ENCODE peak calls at places on chromosomes 2 and 18, in seven cellular contexts. One of them, this sample, is unnamed.

GRCh38 chr2:103738108-103738507 is 976.3 kb downstream of the TMEM182 start:
- DNase-seq in spleen: no peak
- DNase-seq in Calu3: no peak
- DNase-seq in kidney epithelial cell: no peak
- DNase-seq in upper lobe of right lung: no peak
- DNase-seq in GM12865: no peak
- DNase-seq in AG10803: no peak
- DNase-seq in this sample: no peak

GRCh38 chr2:73258913-73259215 is 24.8 kb downstream of the CCT7 start:
- DNase-seq in spleen: no peak
- DNase-seq in Calu3: no peak
- DNase-seq in kidney epithelial cell: no peak
- DNase-seq in upper lobe of right lung: peak; percentile 43
- DNase-seq in GM12865: no peak
- DNase-seq in AG10803: no peak
- DNase-seq in this sample: no peak

GRCh38 chr2:36354816-36355156 is 792 bp upstream of the CRIM1 start:
- DNase-seq in spleen: no peak
- DNase-seq in Calu3: no peak
- DNase-seq in kidney epithelial cell: no peak
- DNase-seq in upper lobe of right lung: no peak
- DNase-seq in GM12865: no peak
- DNase-seq in AG10803: no peak
- DNase-seq in this sample: no peak

GRCh38 chr18:62751341-62751821 is 36.0 kb downstream of the PHLPP1 start:
- DNase-seq in spleen: no peak
- DNase-seq in Calu3: no peak
- DNase-seq in kidney epithelial cell: no peak
- DNase-seq in upper lobe of right lung: no peak
- DNase-seq in GM12865: peak; percentile 21
- DNase-seq in AG10803: peak; percentile 6
- DNase-seq in this sample: no peak

GRCh38 chr2:230018153-230018552 is 50.6 kb downstream of the SLC16A14 start:
- DNase-seq in spleen: no peak
- DNase-seq in Calu3: no peak
- DNase-seq in kidney epithelial cell: no peak
- DNase-seq in upper lobe of right lung: no peak
- DNase-seq in GM12865: no peak
- DNase-seq in AG10803: peak; percentile 40
- DNase-seq in this sample: no peak

GRCh38 chr2:231605607-231606091 is 13.0 kb downstream of the TEX44 start:
- DNase-seq in spleen: peak; percentile 76
- DNase-seq in Calu3: no peak
- DNase-seq in kidney epithelial cell: no peak
- DNase-seq in upper lobe of right lung: no peak
- DNase-seq in GM12865: no peak
- DNase-seq in AG10803: no peak
- DNase-seq in this sample: no peak

GRCh38 chr2:128169933-128170709 is 79.1 kb downstream of the UGGT1 start:
- DNase-seq in spleen: no peak
- DNase-seq in Calu3: no peak
- DNase-seq in kidney epithelial cell: no peak
- DNase-seq in upper lobe of right lung: no peak
- DNase-seq in GM12865: no peak
- DNase-seq in AG10803: no peak
- DNase-seq in this sample: no peak

GRCh38 chr2:222302178-222303018 is 3.6 kb upstream of the PAX3 start:
- DNase-seq in spleen: peak; percentile 59
- DNase-seq in Calu3: no peak
- DNase-seq in kidney epithelial cell: no peak
- DNase-seq in upper lobe of right lung: no peak
- DNase-seq in GM12865: no peak
- DNase-seq in AG10803: no peak
- DNase-seq in this sample: no peak

GRCh38 chr18:23943104-23943503 is 71.5 kb upstream of the TTC39C start:
- DNase-seq in spleen: no peak
- DNase-seq in Calu3: no peak
- DNase-seq in kidney epithelial cell: no peak
- DNase-seq in upper lobe of right lung: no peak
- DNase-seq in GM12865: peak; percentile 93
- DNase-seq in AG10803: no peak
- DNase-seq in this sample: no peak

GRCh38 chr2:138615257-138615656 is 113.7 kb downstream of the SPOPL start:
- DNase-seq in spleen: no peak
- DNase-seq in Calu3: peak; percentile 13
- DNase-seq in kidney epithelial cell: peak; percentile 96
- DNase-seq in upper lobe of right lung: no peak
- DNase-seq in GM12865: peak; percentile 43
- DNase-seq in AG10803: peak; percentile 2
- DNase-seq in this sample: no peak

DNA sequence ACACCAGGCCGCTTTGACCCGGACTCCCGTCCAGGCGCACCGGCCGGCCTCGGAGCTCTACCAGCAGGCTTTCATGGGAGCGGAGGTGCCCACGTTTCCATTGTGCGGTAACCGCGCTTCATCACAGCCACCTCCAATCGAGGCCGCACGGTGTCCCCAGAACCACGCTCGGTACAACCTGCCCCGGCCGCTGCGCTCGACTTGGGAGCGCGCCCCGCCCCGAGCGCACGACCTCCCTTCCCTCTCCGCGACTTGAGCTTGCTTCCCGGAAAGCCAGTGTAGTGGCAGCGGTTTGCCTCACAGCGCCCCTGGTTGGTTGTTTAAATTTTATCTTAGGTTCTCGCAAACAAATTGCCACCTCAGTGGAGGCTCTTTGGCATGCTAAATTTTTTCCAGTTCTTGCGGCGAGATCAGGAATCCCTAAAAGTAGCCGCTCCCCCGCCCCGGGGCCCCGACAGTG is 329 bp upstream of the CYP1B1 start:
- DNase-seq in spleen: peak; percentile 88
- DNase-seq in Calu3: peak; percentile 83
- DNase-seq in kidney epithelial cell: no peak
- DNase-seq in upper lobe of right lung: peak; percentile 92
- DNase-seq in GM12865: peak; percentile 88
- DNase-seq in AG10803: peak; percentile 91
- DNase-seq in this sample: no peak
- TF ChIP-seq CTCF in spleen: no peak
- TF ChIP-seq CTCF in Calu3: no peak
- TF ChIP-seq CTCF in kidney epithelial cell: no peak
- TF ChIP-seq CTCF in upper lobe of right lung: no peak
- TF ChIP-seq CTCF in GM12865: peak; percentile 31
- TF ChIP-seq CTCF in AG10803: peak; percentile 46
- TF ChIP-seq CTCF in this sample: no peak

GRCh38 chr2:47779416-47779790 is 3.5 kb upstream of the MSH6 start:
- DNase-seq in spleen: no peak
- DNase-seq in Calu3: no peak
- DNase-seq in kidney epithelial cell: no peak
- DNase-seq in upper lobe of right lung: no peak
- DNase-seq in GM12865: no peak
- DNase-seq in AG10803: no peak
- DNase-seq in this sample: no peak

GRCh38 chr2:47782557-47783490 is at the start of gene MSH6:
- DNase-seq in spleen: peak; percentile 97
- DNase-seq in Calu3: peak; percentile 91
- DNase-seq in kidney epithelial cell: peak; percentile 47
- DNase-seq in upper lobe of right lung: peak; percentile 94
- DNase-seq in GM12865: peak; percentile 93
- DNase-seq in AG10803: peak; percentile 83
- DNase-seq in this sample: peak; percentile 54

GRCh38 chr2:47785986-47786385 is 3.0 kb downstream of the MSH6 start:
- DNase-seq in spleen: no peak
- DNase-seq in Calu3: no peak
- DNase-seq in kidney epithelial cell: no peak
- DNase-seq in upper lobe of right lung: no peak
- DNase-seq in GM12865: no peak
- DNase-seq in AG10803: no peak
- DNase-seq in this sample: no peak

GRCh38 chr2:47784349-47784851 is 1.5 kb downstream of the MSH6 start:
- DNase-seq in spleen: no peak
- DNase-seq in Calu3: no peak
- DNase-seq in kidney epithelial cell: no peak
- DNase-seq in upper lobe of right lung: no peak
- DNase-seq in GM12865: no peak
- DNase-seq in AG10803: peak; percentile 24
- DNase-seq in this sample: no peak

GRCh38 chr2:47783491-47784330 is 766 bp downstream of the MSH6 start:
- DNase-seq in spleen: peak; percentile 92
- DNase-seq in Calu3: peak; percentile 81
- DNase-seq in kidney epithelial cell: no peak
- DNase-seq in upper lobe of right lung: peak; percentile 88
- DNase-seq in GM12865: peak; percentile 82
- DNase-seq in AG10803: peak; percentile 38
- DNase-seq in this sample: peak; percentile 29
- TF ChIP-seq CTCF in spleen: no peak
- TF ChIP-seq CTCF in Calu3: no peak
- TF ChIP-seq CTCF in kidney epithelial cell: no peak
- TF ChIP-seq CTCF in upper lobe of right lung: no peak
- TF ChIP-seq CTCF in GM12865: no peak
- TF ChIP-seq CTCF in AG10803: no peak
- TF ChIP-seq CTCF in this sample: no peak

GRCh38 chr2:214587442-214587841 is 176.6 kb downstream of the VWC2L start:
- DNase-seq in spleen: no peak
- DNase-seq in Calu3: no peak
- DNase-seq in kidney epithelial cell: no peak
- DNase-seq in upper lobe of right lung: no peak
- DNase-seq in GM12865: peak; percentile 18
- DNase-seq in AG10803: no peak
- DNase-seq in this sample: no peak
- TF ChIP-seq CTCF in spleen: no peak
- TF ChIP-seq CTCF in Calu3: no peak
- TF ChIP-seq CTCF in kidney epithelial cell: peak; percentile 30
- TF ChIP-seq CTCF in upper lobe of right lung: no peak
- TF ChIP-seq CTCF in GM12865: peak; percentile 32
- TF ChIP-seq CTCF in AG10803: no peak
- TF ChIP-seq CTCF in this sample: no peak

DNA sequence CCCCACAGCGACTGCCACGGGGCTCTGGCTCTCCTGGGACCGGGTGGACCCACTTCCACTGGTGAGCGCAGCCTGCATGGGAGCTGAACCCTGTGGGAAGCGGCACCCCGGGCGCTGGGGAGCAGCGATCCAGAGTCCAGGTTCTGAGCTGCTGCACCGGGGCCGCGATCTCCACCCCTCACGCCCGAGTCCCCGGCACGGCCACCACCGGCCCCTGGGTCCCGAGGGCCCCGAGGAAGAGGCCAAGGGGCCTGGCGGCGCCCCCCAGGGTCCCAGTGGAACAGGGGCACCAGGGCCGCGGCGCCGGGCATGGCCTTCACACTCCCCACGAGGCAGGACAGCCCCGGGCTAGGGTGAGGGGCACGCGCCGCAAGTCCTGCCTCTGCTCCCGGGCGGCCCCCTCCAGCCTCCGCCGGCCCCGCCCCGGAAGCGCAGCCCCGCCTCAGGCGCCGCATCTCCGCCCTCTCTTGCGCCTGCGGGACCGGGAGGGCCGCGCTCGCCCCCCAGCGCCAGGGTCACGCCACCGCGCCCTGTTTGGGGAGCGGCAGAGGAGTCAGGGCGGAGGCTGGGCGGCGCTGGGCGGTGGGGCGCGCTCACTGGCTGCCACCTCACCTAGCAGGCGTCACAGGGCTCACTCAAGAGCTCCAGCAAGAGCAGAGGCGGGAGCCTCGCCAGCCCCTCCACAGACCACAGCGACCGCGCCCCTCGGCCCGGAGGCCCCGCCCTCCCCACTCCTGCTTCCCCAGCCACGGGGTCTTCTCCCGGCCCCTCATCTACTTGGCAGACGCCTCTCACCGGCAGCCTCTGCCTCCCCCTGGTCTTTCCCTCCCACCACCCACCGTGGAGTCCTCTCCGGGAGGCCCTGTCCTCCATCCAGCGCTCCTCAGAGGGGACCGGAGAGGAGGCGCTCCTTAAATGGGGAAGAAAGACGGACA is 26.8 kb downstream of the THAP4 start:
- DNase-seq in spleen: peak; percentile 96
- DNase-seq in Calu3: peak; percentile 94
- DNase-seq in kidney epithelial cell: peak; percentile 51
- DNase-seq in upper lobe of right lung: peak; percentile 96
- DNase-seq in GM12865: peak; percentile 94
- DNase-seq in AG10803: peak; percentile 81
- DNase-seq in this sample: peak; percentile 61
- TF ChIP-seq CTCF in spleen: peak; percentile 89
- TF ChIP-seq CTCF in Calu3: peak; percentile 72
- TF ChIP-seq CTCF in kidney epithelial cell: peak; percentile 33
- TF ChIP-seq CTCF in upper lobe of right lung: peak; percentile 61
- TF ChIP-seq CTCF in GM12865: peak; percentile 75
- TF ChIP-seq CTCF in AG10803: peak; percentile 38
- TF ChIP-seq CTCF in this sample: no peak

GRCh38 chr2:51243892-51244570 is 212.1 kb upstream of the NRXN1 start:
- DNase-seq in spleen: no peak
- DNase-seq in Calu3: no peak
- DNase-seq in kidney epithelial cell: no peak
- DNase-seq in upper lobe of right lung: no peak
- DNase-seq in GM12865: no peak
- DNase-seq in AG10803: no peak
- DNase-seq in this sample: no peak

GRCh38 chr2:51251356-51251755 is 219.4 kb upstream of the NRXN1 start:
- DNase-seq in spleen: no peak
- DNase-seq in Calu3: no peak
- DNase-seq in kidney epithelial cell: no peak
- DNase-seq in upper lobe of right lung: no peak
- DNase-seq in GM12865: no peak
- DNase-seq in AG10803: no peak
- DNase-seq in this sample: no peak

DNA sequence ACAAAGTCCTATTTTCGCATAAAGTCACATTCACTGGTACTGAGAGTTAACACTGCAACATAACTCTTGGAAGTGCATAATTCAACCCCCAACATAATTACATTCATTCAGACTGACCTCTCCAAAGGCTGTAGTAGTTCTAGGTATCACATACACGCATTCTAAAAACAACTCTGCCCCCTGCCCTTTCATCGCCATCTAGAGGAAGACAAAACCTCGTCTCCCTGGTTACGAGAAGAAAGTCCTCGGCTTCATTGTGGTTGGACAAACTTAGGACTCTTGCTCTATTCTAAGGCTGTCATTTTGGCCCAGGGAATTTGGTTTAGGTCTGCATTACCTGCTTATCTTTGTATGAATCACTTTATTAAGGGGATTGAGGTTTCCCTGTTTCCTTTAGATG is 215.3 kb upstream of the NRXN1 start:
- DNase-seq in spleen: no peak
- DNase-seq in Calu3: no peak
- DNase-seq in kidney epithelial cell: no peak
- DNase-seq in upper lobe of right lung: no peak
- DNase-seq in GM12865: no peak
- DNase-seq in AG10803: no peak
- DNase-seq in this sample: no peak
- TF ChIP-seq CTCF in spleen: no peak
- TF ChIP-seq CTCF in Calu3: no peak
- TF ChIP-seq CTCF in kidney epithelial cell: no peak
- TF ChIP-seq CTCF in upper lobe of right lung: no peak
- TF ChIP-seq CTCF in GM12865: no peak
- TF ChIP-seq CTCF in AG10803: no peak
- TF ChIP-seq CTCF in this sample: no peak

This sample was measured in omental fat pad.